ENCODE peak calls at places on chromosome 5, in five cellular contexts. O is IMR-90; H is activated gamma-delta T cell treated with anti-CD3 and anti-CD28 coated beads, Interleukin-2, amount 50 U/mL, for 16 hours; T is RKO; N is NCI-H2107. J is an unnamed sample.

GRCh38 chr5:61318374-61318773 is 13.7 kb upstream of the ZSWIM6 start:
- DNase-seq in O (no peak), H (no peak), T (no peak), N (no peak), J (no peak)

GRCh38 chr5:97182571-97183099 is 412 bp downstream of the RIOK2 start:
- DNase-seq in O (peak), H (no peak), T (peak), N (no peak), J (peak)

GRCh38 chr5:77774981-77775772 is 962 bp downstream of the TBCA start:
- DNase-seq in O (no peak), H (no peak), T (peak), N (no peak), J (peak)

GRCh38 chr5:179269781-179270543 is 75.3 kb downstream of the ADAMTS2 start:
- DNase-seq in O (no peak), H (no peak), T (no peak), N (no peak), J (no peak)

GRCh38 chr5:39376293-39376714 is 12.0 kb upstream of the C9 start:
- DNase-seq in O (peak), H (no peak), T (peak), N (peak), J (peak)

GRCh38 chr5:132104561-132104960 is 31.0 kb downstream of the CSF2 start:
- DNase-seq in O (peak), H (no peak), T (no peak), N (no peak), J (no peak)

GRCh38 chr5:167861134-167861930 is 430.1 kb upstream of the WWC1 start:
- DNase-seq in O (no peak), H (no peak), T (no peak), N (no peak), J (peak)

GRCh38 chr5:29672678-29673077 is 1520.8 kb upstream of the CDH6 start:
- DNase-seq in O (no peak), H (no peak), T (no peak), N (no peak), J (no peak)

GRCh38 chr5:133244242-133244641 is 192.4 kb downstream of the HSPA4 start:
- DNase-seq in O (peak), H (no peak), T (no peak), N (peak), J (no peak)

GRCh38 chr5:173232499-173233346 is 2.3 kb downstream of the NKX2-5 start:
- DNase-seq in O (no peak), H (no peak), T (no peak), N (no peak), J (no peak)

GRCh38 chr5:72231989-72232703 is 87.9 kb downstream of the MRPS27 start:
- DNase-seq in O (no peak), H (peak), T (no peak), N (no peak), J (no peak)

GRCh38 chr5:176784218-176785165 is 25.9 kb upstream of the UNC5A start:
- DNase-seq in O (peak), H (no peak), T (peak), N (no peak), J (peak)

GRCh38 chr5:145495741-145496140 is 339.4 kb downstream of the PRELID2 start:
- DNase-seq in O (peak), H (no peak), T (peak), N (no peak), J (peak)

GRCh38 chr5:139755892-139756671 is 39.5 kb upstream of the PSD2 start:
- DNase-seq in O (no peak), H (no peak), T (no peak), N (no peak), J (no peak)

GRCh38 chr5:71564884-71565283 is 22.3 kb upstream of the MCCC2 start:
- DNase-seq in O (no peak), H (no peak), T (no peak), N (no peak), J (no peak)

GRCh38 chr5:146828385-146828784 is 50.2 kb downstream of the PPP2R2B start:
- DNase-seq in O (no peak), H (no peak), T (no peak), N (no peak), J (no peak)

GRCh38 chr5:143304836-143305475 is 98.5 kb downstream of the NR3C1 start:
- DNase-seq in O (no peak), H (no peak), T (no peak), N (no peak), J (no peak)

GRCh38 chr5:16418471-16418922 is 47.1 kb downstream of the ZNF622 start:
- DNase-seq in O (no peak), H (no peak), T (no peak), N (no peak), J (no peak)

GRCh38 chr5:57232293-57233033 is 58.6 kb downstream of the GPBP1 start:
- DNase-seq in O (peak), H (no peak), T (no peak), N (no peak), J (no peak)

GRCh38 chr5:3218916-3219650 is 376.5 kb upstream of the IRX1 start:
- DNase-seq in O (no peak), H (no peak), T (no peak), N (no peak), J (no peak)